ENCODE peak calls at places on chromosome 22, in seven cellular contexts. One of them, this sample, is unnamed. For H3K4me1, the result is how much of the 10 kb centered on the place peaks cover.

GRCh38 chr22:42443240-42444059 is 11.2 kb upstream of the NFAM1 start:
- DNase-seq in vagina: no peak
- DNase-seq in heart left ventricle: no peak
- DNase-seq in breast epithelium: no peak
- DNase-seq in tibial nerve: no peak
- DNase-seq in transverse colon: no peak
- DNase-seq in body of pancreas: no peak
- DNase-seq in this sample: no peak

GRCh38 chr22:27492566-27493201 is 308.9 kb downstream of the MN1 start:
- DNase-seq in vagina: no peak
- DNase-seq in heart left ventricle: no peak
- DNase-seq in breast epithelium: no peak
- DNase-seq in tibial nerve: no peak
- DNase-seq in transverse colon: no peak
- DNase-seq in body of pancreas: no peak
- DNase-seq in this sample: no peak

GRCh38 chr22:28395920-28396447 is 283.7 kb downstream of the TTC28 start:
- DNase-seq in vagina: no peak
- DNase-seq in heart left ventricle: no peak
- DNase-seq in breast epithelium: no peak
- DNase-seq in tibial nerve: no peak
- DNase-seq in transverse colon: no peak
- DNase-seq in body of pancreas: no peak
- DNase-seq in this sample: no peak

GRCh38 chr22:29270475-29271271 is 2.6 kb downstream of the EWSR1 start:
- DNase-seq in vagina: no peak
- DNase-seq in heart left ventricle: no peak
- DNase-seq in breast epithelium: no peak
- DNase-seq in tibial nerve: no peak
- DNase-seq in transverse colon: no peak
- DNase-seq in body of pancreas: no peak
- DNase-seq in this sample: no peak

GRCh38 chr22:32864596-32864995 is 63.1 kb downstream of the TIMP3 start:
- DNase-seq in vagina: no peak
- DNase-seq in heart left ventricle: no peak
- DNase-seq in breast epithelium: no peak
- DNase-seq in tibial nerve: no peak
- DNase-seq in transverse colon: no peak
- DNase-seq in body of pancreas: no peak
- DNase-seq in this sample: no peak

GRCh38 chr22:39690901-39691620 is 120.5 kb downstream of the CACNA1I start:
- DNase-seq in vagina: no peak
- DNase-seq in heart left ventricle: no peak
- DNase-seq in breast epithelium: no peak
- DNase-seq in tibial nerve: no peak
- DNase-seq in transverse colon: no peak
- DNase-seq in body of pancreas: no peak
- DNase-seq in this sample: no peak

GRCh38 chr22:48937032-48937639 is 890.5 kb downstream of the BRD1 start:
- DNase-seq in vagina: peak
- DNase-seq in heart left ventricle: no peak
- DNase-seq in breast epithelium: no peak
- DNase-seq in tibial nerve: no peak
- DNase-seq in transverse colon: no peak
- DNase-seq in body of pancreas: no peak
- DNase-seq in this sample: no peak

GRCh38 chr22:36445158-36445668 is 36.2 kb downstream of the TXN2 start:
- DNase-seq in vagina: no peak
- DNase-seq in heart left ventricle: no peak
- DNase-seq in breast epithelium: no peak
- DNase-seq in tibial nerve: no peak
- DNase-seq in transverse colon: no peak
- DNase-seq in body of pancreas: peak
- DNase-seq in this sample: peak

GRCh38 chr22:46851941-46852340 is 89.5 kb downstream of the TBC1D22A start:
- DNase-seq in vagina: peak
- DNase-seq in heart left ventricle: no peak
- DNase-seq in breast epithelium: no peak
- DNase-seq in tibial nerve: no peak
- DNase-seq in transverse colon: no peak
- DNase-seq in body of pancreas: no peak
- DNase-seq in this sample: no peak

GRCh38 chr22:37196539-37197450 is 8.7 kb upstream of the C1QTNF6 start:
- DNase-seq in vagina: no peak
- DNase-seq in heart left ventricle: peak
- DNase-seq in breast epithelium: peak
- DNase-seq in tibial nerve: peak
- DNase-seq in transverse colon: peak
- DNase-seq in body of pancreas: peak
- DNase-seq in this sample: peak

GRCh38 chr22:46995501-46996360 is 233.3 kb downstream of the TBC1D22A start:
- DNase-seq in vagina: no peak
- DNase-seq in heart left ventricle: no peak
- DNase-seq in breast epithelium: no peak
- DNase-seq in tibial nerve: no peak
- DNase-seq in transverse colon: no peak
- DNase-seq in body of pancreas: no peak
- DNase-seq in this sample: no peak

GRCh38 chr22:43481528-43482309 is 69.9 kb downstream of the MPPED1 start:
- DNase-seq in vagina: no peak
- DNase-seq in heart left ventricle: no peak
- DNase-seq in breast epithelium: no peak
- DNase-seq in tibial nerve: no peak
- DNase-seq in transverse colon: no peak
- DNase-seq in body of pancreas: no peak
- DNase-seq in this sample: no peak

GRCh38 chr22:21702094-21702493 is 33.5 kb downstream of the YPEL1 start:
- DNase-seq in vagina: no peak
- DNase-seq in heart left ventricle: no peak
- DNase-seq in breast epithelium: no peak
- DNase-seq in tibial nerve: no peak
- DNase-seq in transverse colon: no peak
- DNase-seq in body of pancreas: no peak
- DNase-seq in this sample: no peak

GRCh38 chr22:37326726-37327125 is 44.4 kb downstream of the CYTH4 start:
- DNase-seq in vagina: no peak
- DNase-seq in heart left ventricle: no peak
- DNase-seq in breast epithelium: no peak
- DNase-seq in tibial nerve: no peak
- DNase-seq in transverse colon: peak
- DNase-seq in body of pancreas: peak
- DNase-seq in this sample: no peak

GRCh38 chr22:39534591-39535301 is 2.2 kb upstream of the RPS19BP1 start:
- DNase-seq in vagina: no peak
- DNase-seq in heart left ventricle: peak
- DNase-seq in breast epithelium: peak
- DNase-seq in tibial nerve: peak
- DNase-seq in transverse colon: peak
- DNase-seq in body of pancreas: peak
- DNase-seq in this sample: peak

GRCh38 chr22:36323182-36323854 is 64.4 kb downstream of the MYH9 start:
- DNase-seq in vagina: no peak
- DNase-seq in heart left ventricle: peak
- DNase-seq in breast epithelium: peak
- DNase-seq in tibial nerve: peak
- DNase-seq in transverse colon: peak
- DNase-seq in body of pancreas: peak
- DNase-seq in this sample: peak

GRCh38 chr22:45710469-45710868 is 38.8 kb downstream of the ATXN10 start:
- DNase-seq in vagina: no peak
- DNase-seq in heart left ventricle: no peak
- DNase-seq in breast epithelium: no peak
- DNase-seq in tibial nerve: no peak
- DNase-seq in transverse colon: no peak
- DNase-seq in body of pancreas: no peak
- DNase-seq in this sample: no peak

GRCh38 chr22:26610983-26611382 is 6.8 kb downstream of the CRYBB1 start:
- DNase-seq in vagina: no peak
- DNase-seq in heart left ventricle: no peak
- DNase-seq in breast epithelium: no peak
- DNase-seq in tibial nerve: no peak
- DNase-seq in transverse colon: no peak
- DNase-seq in body of pancreas: no peak
- DNase-seq in this sample: no peak

GRCh38 chr22:33018232-33018864 is 39.8 kb downstream of the SYN3 start:
- DNase-seq in vagina: no peak
- DNase-seq in heart left ventricle: peak
- DNase-seq in breast epithelium: no peak
- DNase-seq in tibial nerve: peak
- DNase-seq in transverse colon: peak
- DNase-seq in body of pancreas: peak
- DNase-seq in this sample: peak

DNA sequence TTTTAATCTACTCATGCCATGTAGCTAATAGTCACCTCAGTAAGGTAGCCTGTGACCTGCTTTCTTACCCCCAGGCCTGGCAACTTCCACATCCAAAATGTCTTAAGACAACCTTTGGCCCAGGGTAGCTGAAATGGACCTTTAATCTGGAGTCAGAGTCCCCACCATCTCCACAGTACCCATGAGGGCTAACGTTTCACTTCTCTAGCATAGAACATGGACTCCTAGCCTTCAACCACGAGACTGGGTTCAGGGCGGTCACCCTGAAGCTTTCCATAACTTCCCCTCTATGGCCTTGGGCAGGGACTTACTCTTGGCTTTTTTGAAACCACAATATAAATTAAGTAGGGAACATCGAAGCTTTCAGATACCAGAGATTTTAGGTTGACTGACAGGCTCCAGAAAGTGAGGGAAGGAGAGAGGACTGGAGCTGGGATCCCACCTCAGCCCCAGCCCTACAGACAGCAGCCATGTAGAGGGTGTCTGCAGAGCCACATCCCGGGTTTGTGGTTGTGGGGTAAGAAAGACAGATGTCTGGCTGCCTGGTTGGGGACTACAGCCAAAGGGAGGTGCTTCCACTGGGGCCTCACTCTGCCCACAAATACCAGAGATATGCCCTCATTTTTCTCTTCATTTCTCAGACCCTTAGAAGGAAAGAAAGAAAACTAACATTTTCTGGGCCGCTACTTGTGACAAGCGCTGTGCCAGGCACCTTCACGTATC is 2.6 kb downstream of the TBC1D10A start:
- DNase-seq in vagina: no peak
- DNase-seq in heart left ventricle: no peak
- DNase-seq in breast epithelium: no peak
- DNase-seq in tibial nerve: no peak
- DNase-seq in transverse colon: no peak
- DNase-seq in body of pancreas: peak
- DNase-seq in this sample: no peak
- H3K4me1 ChIP-seq in vagina: half or more
- H3K4me1 ChIP-seq in heart left ventricle: under half
- H3K4me1 ChIP-seq in breast epithelium: under half
- H3K4me1 ChIP-seq in tibial nerve: half or more
- H3K4me1 ChIP-seq in transverse colon: under half
- H3K4me1 ChIP-seq in body of pancreas: half or more
- H3K4me1 ChIP-seq in this sample: under half

GRCh38 chr22:50190182-50190951 is 4.7 kb downstream of the TRABD start:
- DNase-seq in vagina: no peak
- DNase-seq in heart left ventricle: peak
- DNase-seq in breast epithelium: peak
- DNase-seq in tibial nerve: peak
- DNase-seq in transverse colon: peak
- DNase-seq in body of pancreas: peak
- DNase-seq in this sample: peak
- TF ChIP-seq POLR2A in vagina: no peak
- TF ChIP-seq POLR2A in heart left ventricle: no peak
- TF ChIP-seq POLR2A in breast epithelium: no peak
- TF ChIP-seq POLR2A in tibial nerve: no peak
- TF ChIP-seq POLR2A in transverse colon: peak
- TF ChIP-seq POLR2A in body of pancreas: peak
- TF ChIP-seq POLR2A in this sample: no peak

DNA sequence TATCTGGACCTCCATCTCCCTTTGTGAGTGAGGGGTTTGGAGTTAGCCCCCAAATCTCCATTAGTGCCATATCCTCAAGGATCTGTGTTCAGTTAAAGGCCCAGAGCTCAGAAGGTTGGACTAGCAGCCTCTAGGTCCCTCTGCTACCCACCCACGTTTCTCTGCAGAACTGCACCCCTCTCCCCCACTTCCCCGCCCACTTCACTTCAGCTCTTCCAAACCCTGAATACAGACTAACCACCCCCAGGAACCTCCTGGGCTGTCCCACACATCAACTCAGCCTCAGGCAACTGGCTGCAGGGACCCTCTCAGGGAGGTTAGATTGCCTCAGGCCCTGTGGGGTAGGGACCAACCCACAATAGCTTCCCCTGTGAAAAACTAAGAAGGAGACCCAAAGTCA is 854 bp downstream of the VPREB3 start:
- DNase-seq in vagina: no peak
- DNase-seq in heart left ventricle: no peak
- DNase-seq in breast epithelium: no peak
- DNase-seq in tibial nerve: no peak
- DNase-seq in transverse colon: no peak
- DNase-seq in body of pancreas: no peak
- DNase-seq in this sample: no peak
- H3K4me1 ChIP-seq in vagina: under half
- H3K4me1 ChIP-seq in heart left ventricle: under half
- H3K4me1 ChIP-seq in breast epithelium: under half
- H3K4me1 ChIP-seq in tibial nerve: under half
- H3K4me1 ChIP-seq in transverse colon: under half
- H3K4me1 ChIP-seq in body of pancreas: under half
- H3K4me1 ChIP-seq in this sample: under half

GRCh38 chr22:50199836-50200332 is 927 bp upstream of the SELENOO start:
- DNase-seq in vagina: no peak
- DNase-seq in heart left ventricle: no peak
- DNase-seq in breast epithelium: no peak
- DNase-seq in tibial nerve: no peak
- DNase-seq in transverse colon: no peak
- DNase-seq in body of pancreas: no peak
- DNase-seq in this sample: peak
- TF ChIP-seq POLR2A in vagina: no peak
- TF ChIP-seq POLR2A in heart left ventricle: no peak
- TF ChIP-seq POLR2A in breast epithelium: no peak
- TF ChIP-seq POLR2A in tibial nerve: no peak
- TF ChIP-seq POLR2A in transverse colon: no peak
- TF ChIP-seq POLR2A in body of pancreas: no peak
- TF ChIP-seq POLR2A in this sample: no peak

GRCh38 chr22:20205964-20206708 is 55.3 kb upstream of the CCDC188 start:
- DNase-seq in vagina: no peak
- DNase-seq in heart left ventricle: peak
- DNase-seq in breast epithelium: no peak
- DNase-seq in tibial nerve: no peak
- DNase-seq in transverse colon: peak
- DNase-seq in body of pancreas: peak
- DNase-seq in this sample: peak
- H3K4me1 ChIP-seq in vagina: half or more
- H3K4me1 ChIP-seq in heart left ventricle: under half
- H3K4me1 ChIP-seq in breast epithelium: under half
- H3K4me1 ChIP-seq in tibial nerve: under half
- H3K4me1 ChIP-seq in transverse colon: under half
- H3K4me1 ChIP-seq in body of pancreas: half or more
- H3K4me1 ChIP-seq in this sample: under half

DNA sequence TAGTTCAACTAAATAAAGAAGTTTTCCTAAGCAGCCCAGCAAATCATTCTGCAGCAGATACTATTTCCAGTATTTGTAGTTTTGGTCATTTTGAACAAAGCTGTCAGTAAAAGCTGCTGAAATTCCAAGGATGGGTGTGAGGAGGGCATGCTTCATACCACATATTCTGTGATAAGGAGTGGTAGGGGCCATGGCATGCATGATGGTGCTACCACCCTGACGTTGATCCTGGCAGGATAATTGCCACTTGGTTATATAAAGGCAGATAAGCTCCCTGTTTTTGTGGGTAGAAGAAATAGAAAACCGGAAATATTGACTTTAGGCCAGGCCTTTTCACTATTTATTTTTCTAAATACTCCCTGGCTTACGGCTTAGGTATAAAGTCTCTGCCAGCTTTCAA is 33.1 kb upstream of the L3MBTL2 start:
- DNase-seq in vagina: no peak
- DNase-seq in heart left ventricle: no peak
- DNase-seq in breast epithelium: no peak
- DNase-seq in tibial nerve: no peak
- DNase-seq in transverse colon: no peak
- DNase-seq in body of pancreas: no peak
- DNase-seq in this sample: no peak
- TF ChIP-seq POLR2A in vagina: no peak
- TF ChIP-seq POLR2A in heart left ventricle: no peak
- TF ChIP-seq POLR2A in breast epithelium: no peak
- TF ChIP-seq POLR2A in tibial nerve: no peak
- TF ChIP-seq POLR2A in transverse colon: no peak
- TF ChIP-seq POLR2A in body of pancreas: no peak
- TF ChIP-seq POLR2A in this sample: no peak